ENCODE peak calls at places on chromosomes 7 and 10, in five cellular contexts. K, V, H, C and Z are unnamed samples. For H3K27me3, the result is how much of the 10 kb centered on the place peaks cover.

GRCh38 chr10:45373783-45374450 is at the start of gene ALOX5:
- DNase-seq in K (peak), V (peak), H (peak), C (peak), Z (peak)

GRCh38 chr10:71209324-71210030 is 2.9 kb upstream of the UNC5B start:
- DNase-seq in K (no peak), V (no peak), H (no peak), C (no peak), Z (no peak)

GRCh38 chr7:157032644-157033482 is 22.4 kb upstream of the MNX1 start:
- DNase-seq in K (no peak), V (no peak), H (no peak), C (no peak), Z (no peak)

GRCh38 chr7:10930551-10930950 is 43.1 kb upstream of the PHF14 start:
- DNase-seq in K (no peak), V (no peak), H (no peak), C (no peak), Z (no peak)

GRCh38 chr7:41705109-41705871 is 2.4 kb upstream of the INHBA start:
- DNase-seq in K (peak), V (peak), H (peak), C (peak), Z (peak)

GRCh38 chr10:126598009-126598408 is 72.5 kb downstream of the C10orf90 start:
- DNase-seq in K (no peak), V (no peak), H (no peak), C (peak), Z (peak)

GRCh38 chr10:110989016-110989415 is 69.6 kb downstream of the SHOC2 start:
- DNase-seq in K (no peak), V (no peak), H (no peak), C (no peak), Z (no peak)

GRCh38 chr7:29597266-29597665 is 33.6 kb downstream of the PRR15 start:
- DNase-seq in K (no peak), V (no peak), H (no peak), C (no peak), Z (no peak)

GRCh38 chr10:122273966-122274545 is 3.0 kb downstream of the BTBD16 start:
- DNase-seq in K (no peak), V (no peak), H (no peak), C (no peak), Z (no peak)

GRCh38 chr7:3648276-3648675 is 347.2 kb downstream of the SDK1 start:
- DNase-seq in K (no peak), V (no peak), H (no peak), C (no peak), Z (no peak)

GRCh38 chr7:149126662-149127321 is 668 bp upstream of the ZNF425 start:
- DNase-seq in K (peak), V (peak), H (peak), C (peak), Z (peak)

GRCh38 chr10:79023489-79024162 is 45.1 kb upstream of the ZMIZ1 start:
- DNase-seq in K (no peak), V (peak), H (no peak), C (no peak), Z (no peak)

GRCh38 chr10:8637640-8638039 is 583.2 kb downstream of the GATA3 start:
- DNase-seq in K (no peak), V (no peak), H (no peak), C (no peak), Z (no peak)

GRCh38 chr10:57336339-57336738 is 931.4 kb downstream of the IPMK start:
- DNase-seq in K (no peak), V (no peak), H (no peak), C (no peak), Z (no peak)

GRCh38 chr10:74460812-74461211 is 309.8 kb downstream of the ADK start:
- DNase-seq in K (no peak), V (no peak), H (no peak), C (no peak), Z (no peak)

GRCh38 chr10:75651452-75651851 is 220.0 kb downstream of the LRMDA start:
- DNase-seq in K (no peak), V (no peak), H (no peak), C (no peak), Z (no peak)

GRCh38 chr7:25759281-25759680 is 392.7 kb upstream of the NFE2L3 start:
- DNase-seq in K (no peak), V (no peak), H (no peak), C (no peak), Z (no peak)

GRCh38 chr10:127015373-127015772 is 110.1 kb downstream of the DOCK1 start:
- DNase-seq in K (no peak), V (no peak), H (no peak), C (no peak), Z (no peak)

GRCh38 chr10:12353399-12354027 is 4.2 kb downstream of the CAMK1D start:
- DNase-seq in K (no peak), V (no peak), H (no peak), C (no peak), Z (no peak)

GRCh38 chr10:132743925-132744490 is 41.9 kb downstream of the NKX6-2 start:
- DNase-seq in K (no peak), V (no peak), H (no peak), C (no peak), Z (no peak)

GRCh38 chr10:120586471-120586872 is 129.4 kb downstream of the PLPP4 start:
- DNase-seq in K (no peak), V (no peak), H (no peak), C (no peak), Z (no peak)

GRCh38 chr10:131079314-131079713 is 232.2 kb downstream of the TCERG1L start:
- DNase-seq in K (no peak), V (no peak), H (no peak), C (no peak), Z (no peak)

GRCh38 chr10:74234569-74234968 is 83.5 kb downstream of the ADK start:
- DNase-seq in K (no peak), V (no peak), H (no peak), C (no peak), Z (no peak)

GRCh38 chr7:43353902-43354301 is 229.0 kb upstream of the STK17A start:
- DNase-seq in K (no peak), V (no peak), H (no peak), C (no peak), Z (no peak)

GRCh38 chr7:30708983-30709382 is 26.7 kb upstream of the CRHR2 start:
- DNase-seq in K (no peak), V (peak), H (no peak), C (no peak), Z (no peak)

GRCh38 chr7:32586291-32587221 is 91.3 kb downstream of the AVL9 start:
- DNase-seq in K (no peak), V (no peak), H (no peak), C (no peak), Z (no peak)

GRCh38 chr7:117124585-117125220 is 171.4 kb downstream of the ST7 start:
- DNase-seq in K (peak), V (peak), H (peak), C (peak), Z (peak)

GRCh38 chr7:27897001-27897400 is 157.0 kb downstream of the TAX1BP1 start:
- DNase-seq in K (peak), V (no peak), H (no peak), C (peak), Z (no peak)

GRCh38 chr7:44291066-44291732 is 34.2 kb downstream of the CAMK2B start:
- DNase-seq in K (peak), V (peak), H (peak), C (no peak), Z (peak)

GRCh38 chr7:131274986-131275385 is 52.7 kb upstream of the MKLN1 start:
- DNase-seq in K (no peak), V (no peak), H (no peak), C (no peak), Z (no peak)
- TF ChIP-seq CTCF in K (no peak), V (no peak), H (no peak), C (no peak), Z (no peak)

GRCh38 chr7:97018126-97018601 is 6.5 kb downstream of the DLX5 start:
- DNase-seq in K (no peak), V (no peak), H (no peak), C (no peak), Z (no peak)
- H3K27me3 ChIP-seq in K (under half), V (under half), H (half or more), C (half or more), Z (under half)

GRCh38 chr7:73971701-73972341 is 56.2 kb upstream of the ELN start:
- DNase-seq in K (peak), V (peak), H (no peak), C (peak), Z (no peak)
- TF ChIP-seq CTCF in K (no peak), V (no peak), H (no peak), C (no peak), Z (no peak)

GRCh38 chr10:123784216-123784615 is 107.4 kb downstream of the CPXM2 start:
- DNase-seq in K (no peak), V (no peak), H (no peak), C (peak), Z (no peak)
- H3K27me3 ChIP-seq in K (under half), V (under half), H (under half), C (under half), Z (under half)

GRCh38 chr10:115436999-115437398 is 343.8 kb downstream of the ATRNL1 start:
- DNase-seq in K (no peak), V (no peak), H (no peak), C (no peak), Z (no peak)

GRCh38 chr10:115427611-115428010 is 334.4 kb downstream of the ATRNL1 start:
- DNase-seq in K (no peak), V (no peak), H (no peak), C (no peak), Z (no peak)

DNA sequence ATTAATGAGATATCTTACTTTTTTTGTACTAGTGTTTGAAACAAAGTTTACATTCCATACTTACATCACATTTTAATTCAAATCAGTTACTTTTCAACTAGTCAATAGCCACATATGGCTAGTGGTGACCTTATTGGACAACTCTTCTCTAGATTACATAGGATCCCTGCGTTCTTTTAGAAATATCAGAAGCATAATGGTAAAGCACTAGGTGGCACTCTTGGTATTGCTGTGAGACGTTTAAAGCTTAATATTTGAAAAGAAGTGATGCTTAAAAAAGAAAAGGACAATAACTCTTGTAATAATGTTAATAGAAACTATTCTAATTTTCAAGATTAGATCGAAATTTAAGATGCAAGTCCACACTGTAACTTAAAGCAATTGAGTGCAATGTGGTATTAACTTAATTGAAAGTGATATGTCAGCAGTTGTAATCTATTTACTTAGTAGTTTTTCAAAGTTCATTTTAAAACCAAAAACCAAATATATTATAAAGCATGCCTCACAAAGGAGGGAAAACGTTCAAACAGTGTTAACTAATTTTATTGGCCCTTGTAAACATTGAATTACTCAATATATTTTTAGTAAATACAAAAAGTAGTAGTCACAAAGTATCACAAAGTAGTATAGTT is 339.1 kb downstream of the ATRNL1 start:
- DNase-seq in K (no peak), V (no peak), H (no peak), C (no peak), Z (no peak)
- TF ChIP-seq CTCF in K (no peak), V (no peak), H (no peak), C (no peak), Z (no peak)

GRCh38 chr10:104920476-104920875 is 279.4 kb downstream of the SORCS3 start:
- DNase-seq in K (no peak), V (no peak), H (no peak), C (no peak), Z (no peak)
- H3K27me3 ChIP-seq in K (under half), V (under half), H (under half), C (under half), Z (under half)

GRCh38 chr10:66940950-66941349 is 15.1 kb downstream of the LRRTM3 start:
- DNase-seq in K (no peak), V (no peak), H (no peak), C (no peak), Z (no peak)
- TF ChIP-seq CTCF in K (no peak), V (no peak), H (no peak), C (no peak), Z (no peak)

GRCh38 chr10:72253002-72253401 is 20.7 kb upstream of the DDIT4 start:
- DNase-seq in K (no peak), V (no peak), H (no peak), C (no peak), Z (no peak)
- H3K27me3 ChIP-seq in K (under half), V (under half), H (under half), C (under half), Z (under half)

GRCh38 chr7:139340037-139340807 is 915 bp upstream of the FMC1 start:
- DNase-seq in K (peak), V (peak), H (peak), C (peak), Z (peak)

GRCh38 chr7:139341776-139342244 is 673 bp downstream of the FMC1 start:
- DNase-seq in K (no peak), V (no peak), H (no peak), C (no peak), Z (no peak)

GRCh38 chr7:139339698-139340036 is 1.5 kb upstream of the FMC1 start:
- DNase-seq in K (no peak), V (no peak), H (no peak), C (no peak), Z (no peak)

GRCh38 chr7:139340808-139341057 is 404 bp upstream of the FMC1 start:
- DNase-seq in K (no peak), V (peak), H (no peak), C (no peak), Z (no peak)

GRCh38 chr7:139341058-139341775 is at the start of gene FMC1:
- DNase-seq in K (peak), V (peak), H (peak), C (peak), Z (peak)
- TF ChIP-seq CTCF in K (peak), V (peak), H (peak), C (peak), Z (peak)

GRCh38 chr7:128915841-128916642 is 5.5 kb upstream of the KCP start:
- DNase-seq in K (no peak), V (peak), H (no peak), C (no peak), Z (no peak)

GRCh38 chr7:128917061-128917460 is 6.6 kb upstream of the KCP start:
- DNase-seq in K (no peak), V (no peak), H (no peak), C (no peak), Z (no peak)

GRCh38 chr7:128918266-128918665 is 7.8 kb upstream of the KCP start:
- DNase-seq in K (no peak), V (no peak), H (no peak), C (no peak), Z (no peak)

GRCh38 chr7:128915271-128915819 is 4.8 kb upstream of the KCP start:
- DNase-seq in K (no peak), V (no peak), H (no peak), C (no peak), Z (no peak)

GRCh38 chr7:128916643-128916915 is 6.1 kb upstream of the KCP start:
- DNase-seq in K (no peak), V (no peak), H (no peak), C (no peak), Z (no peak)
- H3K27me3 ChIP-seq in K (under half), V (under half), H (under half), C (under half), Z (under half)